ENCODE peak calls at places on chromosomes 13 and 19, in five cellular contexts. One of them, this sample, is unnamed.

GRCh38 chr13:49346460-49346859 is 97.4 kb downstream of the CAB39L start:
- DNase-seq in neuronal stem cell: no peak
- DNase-seq in IMR-90: no peak
- DNase-seq in trophoblast cell: no peak
- DNase-seq in H1: no peak
- DNase-seq in this sample: no peak

GRCh38 chr19:866769-867300 is 7.4 kb downstream of the CFD start:
- DNase-seq in IMR-90: no peak
- DNase-seq in H1: no peak
- DNase-seq in neuronal stem cell: no peak
- DNase-seq in trophoblast cell: no peak
- DNase-seq in this sample: no peak

GRCh38 chr19:3398114-3398899 is 31.9 kb downstream of the NFIC start:
- DNase-seq in neuronal stem cell: no peak
- DNase-seq in IMR-90: peak
- DNase-seq in H1: no peak
- DNase-seq in trophoblast cell: no peak
- DNase-seq in this sample: peak

GRCh38 chr19:11198769-11199469 is 1.6 kb upstream of the KANK2 start:
- DNase-seq in neuronal stem cell: no peak
- DNase-seq in trophoblast cell: no peak
- DNase-seq in IMR-90: no peak
- DNase-seq in H1: no peak
- DNase-seq in this sample: peak

GRCh38 chr13:32538234-32538620 is 368 bp downstream of the N4BP2L2 start:
- DNase-seq in neuronal stem cell: no peak
- DNase-seq in IMR-90: peak
- DNase-seq in trophoblast cell: peak
- DNase-seq in H1: peak
- DNase-seq in this sample: peak

GRCh38 chr13:79187917-79188699 is 217.9 kb downstream of the RBM26 start:
- DNase-seq in IMR-90: no peak
- DNase-seq in H1: no peak
- DNase-seq in trophoblast cell: no peak
- DNase-seq in neuronal stem cell: no peak
- DNase-seq in this sample: no peak

GRCh38 chr13:76512676-76513277 is 373.4 kb downstream of the KCTD12 start:
- DNase-seq in H1: no peak
- DNase-seq in neuronal stem cell: no peak
- DNase-seq in IMR-90: peak
- DNase-seq in trophoblast cell: no peak
- DNase-seq in this sample: peak

GRCh38 chr19:30236006-30236405 is 136.2 kb upstream of the ZNF536 start:
- DNase-seq in neuronal stem cell: no peak
- DNase-seq in IMR-90: no peak
- DNase-seq in trophoblast cell: no peak
- DNase-seq in H1: no peak
- DNase-seq in this sample: no peak

GRCh38 chr19:32811151-32811550 is 58.4 kb downstream of the SLC7A9 start:
- DNase-seq in IMR-90: no peak
- DNase-seq in trophoblast cell: peak
- DNase-seq in H1: no peak
- DNase-seq in neuronal stem cell: no peak
- DNase-seq in this sample: no peak

GRCh38 chr19:34172661-34173144 is 399 bp downstream of the LSM14A start:
- DNase-seq in H1: no peak
- DNase-seq in IMR-90: no peak
- DNase-seq in neuronal stem cell: no peak
- DNase-seq in trophoblast cell: no peak
- DNase-seq in this sample: no peak

GRCh38 chr13:91930687-91931086 is 532.3 kb downstream of the GPC5 start:
- DNase-seq in IMR-90: no peak
- DNase-seq in neuronal stem cell: no peak
- DNase-seq in trophoblast cell: no peak
- DNase-seq in H1: no peak
- DNase-seq in this sample: no peak

GRCh38 chr19:38049105-38049649 is 142.2 kb downstream of the SIPA1L3 start:
- DNase-seq in neuronal stem cell: no peak
- DNase-seq in H1: no peak
- DNase-seq in trophoblast cell: no peak
- DNase-seq in IMR-90: no peak
- DNase-seq in this sample: peak

GRCh38 chr19:13951043-13951442 is 1.3 kb upstream of the DCAF15 start:
- DNase-seq in H1: no peak
- DNase-seq in trophoblast cell: no peak
- DNase-seq in neuronal stem cell: no peak
- DNase-seq in IMR-90: no peak
- DNase-seq in this sample: no peak

GRCh38 chr19:13952154-13953020 is at the start of gene DCAF15:
- DNase-seq in H1: peak
- DNase-seq in IMR-90: peak
- DNase-seq in neuronal stem cell: peak
- DNase-seq in trophoblast cell: peak
- DNase-seq in this sample: peak

GRCh38 chr19:13951799-13952153 is 533 bp upstream of the DCAF15 start:
- DNase-seq in IMR-90: no peak
- DNase-seq in H1: no peak
- DNase-seq in trophoblast cell: no peak
- DNase-seq in neuronal stem cell: no peak
- DNase-seq in this sample: no peak

GRCh38 chr19:13954185-13954584 is 1.9 kb downstream of the DCAF15 start:
- DNase-seq in IMR-90: no peak
- DNase-seq in neuronal stem cell: no peak
- DNase-seq in H1: no peak
- DNase-seq in trophoblast cell: no peak
- DNase-seq in this sample: no peak

DNA sequence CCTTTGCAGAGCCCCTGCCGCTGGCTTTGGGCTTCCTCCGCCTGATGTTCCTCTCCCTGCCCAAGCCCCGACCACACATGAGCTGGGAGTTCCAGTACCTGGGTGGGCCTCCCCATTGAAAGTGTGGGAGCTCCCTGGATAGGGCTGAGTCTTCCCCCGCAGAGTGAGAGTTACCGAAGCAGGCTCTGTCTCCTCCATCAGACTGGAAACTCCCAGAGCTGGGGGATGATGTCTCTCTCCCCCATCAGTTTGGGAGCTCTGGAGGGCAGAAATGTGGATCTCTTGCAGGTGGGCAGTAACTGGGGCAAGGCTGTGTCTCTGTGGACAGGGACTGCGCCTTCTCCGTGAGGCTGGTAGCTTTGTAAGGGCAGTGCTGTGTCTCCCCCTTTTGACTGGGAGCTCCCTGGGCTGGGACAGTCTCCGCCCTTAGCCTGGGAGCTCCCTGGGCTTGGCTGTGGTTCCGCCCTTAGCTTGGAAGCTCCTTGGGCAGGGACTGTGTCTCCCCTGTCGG is 767 bp downstream of the DCAF15 start:
- DNase-seq in IMR-90: peak
- DNase-seq in H1: no peak
- DNase-seq in trophoblast cell: no peak
- DNase-seq in neuronal stem cell: no peak
- DNase-seq in this sample: peak
- H3K14ac ChIP-seq in IMR-90: peak
- H3K14ac ChIP-seq in H1: no peak
- H3K14ac ChIP-seq in trophoblast cell: peak
- H3K14ac ChIP-seq in neuronal stem cell: peak
- H3K14ac ChIP-seq in this sample: no peak

DNA sequence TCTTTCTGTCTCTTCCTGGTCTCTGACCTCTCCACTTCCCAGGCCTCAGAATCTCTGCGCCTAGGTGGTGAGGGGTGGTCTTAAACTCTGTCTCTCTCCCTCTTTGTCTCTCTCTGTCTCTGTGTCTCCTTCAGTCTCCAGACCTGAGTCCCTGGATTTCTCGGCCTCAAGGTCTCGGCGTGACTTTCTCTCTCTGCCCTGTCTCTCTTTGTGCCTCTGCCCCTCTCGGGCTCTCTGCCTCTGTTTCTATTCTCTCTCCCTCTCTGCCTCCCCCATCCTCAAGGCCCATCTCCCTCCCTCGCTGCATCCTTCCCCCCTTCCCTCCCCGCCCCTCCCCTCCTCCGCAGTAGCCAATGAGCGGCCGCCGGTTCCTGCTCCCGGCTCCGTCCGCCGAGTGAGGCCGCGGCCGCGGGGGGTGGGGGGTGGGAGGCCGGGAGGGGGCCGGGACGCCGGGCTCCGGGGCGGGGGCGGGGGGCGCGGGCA is at the start of gene CACNG7:
- DNase-seq in IMR-90: no peak
- DNase-seq in trophoblast cell: no peak
- DNase-seq in H1: no peak
- DNase-seq in neuronal stem cell: peak
- DNase-seq in this sample: no peak
- H3K4me3 ChIP-seq in IMR-90: peak
- H3K4me3 ChIP-seq in trophoblast cell: no peak
- H3K4me3 ChIP-seq in H1: peak
- H3K4me3 ChIP-seq in neuronal stem cell: peak
- H3K4me3 ChIP-seq in this sample: no peak

DNA sequence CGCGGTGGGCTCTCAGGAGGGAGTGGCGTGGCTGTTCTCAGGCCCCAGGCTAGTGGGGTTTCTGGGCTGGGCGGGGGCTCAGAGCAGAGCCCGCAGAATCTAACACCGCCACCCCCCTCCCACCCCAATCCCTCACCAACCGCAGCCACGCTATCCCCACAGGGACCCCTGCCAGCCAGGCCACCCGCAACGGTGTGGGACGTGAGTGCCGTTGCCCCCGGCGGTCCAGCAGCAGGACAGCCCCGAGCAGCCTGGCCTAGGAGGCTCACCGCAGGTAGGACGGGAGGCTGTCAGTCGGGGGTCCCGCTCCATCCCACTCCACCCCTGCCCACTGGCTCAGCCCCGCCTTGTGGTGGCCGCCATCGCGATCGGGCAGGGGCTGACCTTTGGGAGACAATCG is at the start of gene NTN5:
- DNase-seq in trophoblast cell: no peak
- DNase-seq in IMR-90: no peak
- DNase-seq in neuronal stem cell: no peak
- DNase-seq in H1: no peak
- DNase-seq in this sample: no peak
- H3K4me2 ChIP-seq in trophoblast cell: no peak
- H3K4me2 ChIP-seq in IMR-90: no peak
- H3K4me2 ChIP-seq in neuronal stem cell: no peak
- H3K4me2 ChIP-seq in H1: peak
- H3K4me2 ChIP-seq in this sample: no peak

GRCh38 chr13:99297330-99297729 is 9.9 kb downstream of the GPR183 start:
- DNase-seq in IMR-90: peak
- DNase-seq in H1: no peak
- DNase-seq in trophoblast cell: no peak
- DNase-seq in neuronal stem cell: no peak
- DNase-seq in this sample: no peak

GRCh38 chr13:99298056-99298455 is 9.1 kb downstream of the GPR183 start:
- DNase-seq in H1: no peak
- DNase-seq in neuronal stem cell: no peak
- DNase-seq in IMR-90: no peak
- DNase-seq in trophoblast cell: no peak
- DNase-seq in this sample: no peak

GRCh38 chr13:99296270-99296865 is 10.8 kb downstream of the GPR183 start:
- DNase-seq in trophoblast cell: no peak
- DNase-seq in neuronal stem cell: no peak
- DNase-seq in IMR-90: peak
- DNase-seq in H1: no peak
- DNase-seq in this sample: no peak

GRCh38 chr13:99294198-99294597 is 13.0 kb downstream of the GPR183 start:
- DNase-seq in IMR-90: no peak
- DNase-seq in neuronal stem cell: no peak
- DNase-seq in H1: no peak
- DNase-seq in trophoblast cell: no peak
- DNase-seq in this sample: no peak

GRCh38 chr13:99295488-99296252 is 11.5 kb downstream of the GPR183 start:
- DNase-seq in neuronal stem cell: no peak
- DNase-seq in H1: no peak
- DNase-seq in trophoblast cell: no peak
- DNase-seq in IMR-90: no peak
- DNase-seq in this sample: no peak
- H3K14ac ChIP-seq in neuronal stem cell: no peak
- H3K14ac ChIP-seq in H1: no peak
- H3K14ac ChIP-seq in trophoblast cell: no peak
- H3K14ac ChIP-seq in IMR-90: no peak
- H3K14ac ChIP-seq in this sample: no peak

GRCh38 chr19:40339018-40339728 is 9.0 kb downstream of the C19orf47 start:
- DNase-seq in trophoblast cell: no peak
- DNase-seq in neuronal stem cell: no peak
- DNase-seq in H1: no peak
- DNase-seq in IMR-90: no peak
- DNase-seq in this sample: no peak

GRCh38 chr19:40337594-40337993 is 10.6 kb downstream of the C19orf47 start:
- DNase-seq in trophoblast cell: no peak
- DNase-seq in IMR-90: no peak
- DNase-seq in neuronal stem cell: no peak
- DNase-seq in H1: no peak
- DNase-seq in this sample: no peak

GRCh38 chr19:40342644-40343311 is 5.4 kb downstream of the C19orf47 start:
- DNase-seq in trophoblast cell: peak
- DNase-seq in H1: no peak
- DNase-seq in neuronal stem cell: no peak
- DNase-seq in IMR-90: no peak
- DNase-seq in this sample: no peak

GRCh38 chr19:40344422-40344821 is 3.8 kb downstream of the C19orf47 start:
- DNase-seq in neuronal stem cell: no peak
- DNase-seq in trophoblast cell: no peak
- DNase-seq in H1: no peak
- DNase-seq in IMR-90: no peak
- DNase-seq in this sample: no peak

DNA sequence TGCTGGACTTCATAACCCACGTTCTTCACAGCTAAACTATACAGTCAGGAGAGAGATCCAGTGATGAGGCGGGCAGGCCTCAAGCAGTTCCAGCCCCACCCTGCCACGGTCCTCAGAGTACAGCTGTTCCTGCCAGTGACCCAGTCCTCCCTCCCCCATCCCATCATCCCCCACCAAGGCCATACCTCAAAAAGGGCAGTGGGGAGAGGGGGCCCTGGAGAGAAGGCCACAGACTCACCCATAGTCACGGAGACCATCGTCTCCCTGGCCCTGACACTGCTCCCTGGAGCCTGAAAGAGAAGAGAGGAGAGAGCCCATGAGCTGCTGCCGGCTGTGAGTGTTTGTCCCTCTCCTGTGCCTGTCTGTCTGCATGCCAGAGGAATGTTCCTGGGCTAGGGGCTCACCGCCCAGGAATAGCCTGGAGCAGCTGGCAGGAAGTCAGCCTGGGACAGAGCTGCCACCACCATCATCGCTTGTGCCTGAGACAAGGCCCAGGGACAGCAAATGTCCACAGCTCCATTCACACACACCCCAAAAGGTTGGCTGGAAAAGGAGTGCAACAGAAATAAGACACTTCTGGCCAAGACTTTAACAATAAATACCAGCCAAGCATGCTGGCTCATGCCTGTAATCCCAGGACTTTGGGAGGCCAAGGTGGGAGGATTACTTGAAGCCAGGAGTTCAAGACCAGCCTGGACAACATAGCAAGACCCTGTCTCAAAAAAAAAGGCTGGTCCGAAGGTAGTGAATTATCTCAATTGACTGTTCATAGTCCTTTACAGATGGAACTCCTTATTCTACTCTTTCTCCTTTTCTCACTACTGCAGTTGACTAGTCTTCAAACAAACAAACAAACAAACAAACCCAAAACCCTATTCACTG is 6.4 kb downstream of the C19orf47 start:
- DNase-seq in neuronal stem cell: no peak
- DNase-seq in trophoblast cell: peak
- DNase-seq in IMR-90: no peak
- DNase-seq in H1: no peak
- DNase-seq in this sample: no peak
- H3K4me3 ChIP-seq in neuronal stem cell: no peak
- H3K4me3 ChIP-seq in trophoblast cell: no peak
- H3K4me3 ChIP-seq in IMR-90: no peak
- H3K4me3 ChIP-seq in H1: no peak
- H3K4me3 ChIP-seq in this sample: no peak

This sample was measured in mesenchymal stem cell.